ENCODE peak calls at places on chromosomes 7 and 10, in five cellular contexts. F is H1, U is GM12878, N is GM12891, Y is K562. D is an unnamed sample.

GRCh38 chr10:108783897-108784296 is 1139.4 kb downstream of the XPNPEP1 start:
- DNase-seq in F (peak), U (peak), N (peak), Y (peak), D (peak)

GRCh38 chr7:47786557-47787248 is 161.6 kb downstream of the PKD1L1 start:
- DNase-seq in U (no peak), F (peak), Y (no peak), N (no peak), D (no peak)

GRCh38 chr7:139850906-139851305 is 21.8 kb downstream of the TBXAS1 start:
- DNase-seq in N (no peak), F (no peak), U (no peak), Y (no peak), D (no peak)

GRCh38 chr7:78178319-78178718 is 379.7 kb downstream of the PHTF2 start:
- DNase-seq in U (no peak), Y (no peak), F (no peak), N (no peak), D (no peak)

GRCh38 chr7:31327071-31327470 is 13.5 kb downstream of the NEUROD6 start:
- DNase-seq in U (no peak), N (no peak), Y (no peak), F (no peak), D (no peak)

GRCh38 chr10:94029955-94030354 is 36.2 kb downstream of the PLCE1 start:
- DNase-seq in U (no peak), N (no peak), F (no peak), Y (no peak), D (no peak)

GRCh38 chr7:29359480-29360093 is 165.0 kb downstream of the CHN2 start:
- DNase-seq in N (no peak), F (no peak), Y (no peak), U (no peak), D (no peak)

GRCh38 chr10:17617031-17617911 is at the start of gene HACD1:
- DNase-seq in Y (peak), N (peak), F (peak), U (no peak), D (peak)

GRCh38 chr7:96982586-96982985 is 22.8 kb upstream of the DLX6 start:
- DNase-seq in N (no peak), Y (no peak), U (no peak), F (no peak), D (no peak)

GRCh38 chr7:37395618-37396259 is 52.9 kb downstream of the ELMO1 start:
- DNase-seq in N (no peak), F (no peak), Y (no peak), U (no peak), D (no peak)

GRCh38 chr7:28560771-28561170 is 148.5 kb downstream of the CREB5 start:
- DNase-seq in U (no peak), Y (no peak), N (no peak), F (no peak), D (no peak)

GRCh38 chr7:129741011-129741410 is 129.5 kb downstream of the NRF1 start:
- DNase-seq in U (no peak), Y (no peak), F (no peak), N (no peak), D (no peak)

GRCh38 chr10:6700066-6700465 is 120.0 kb upstream of the PRKCQ start:
- DNase-seq in U (no peak), N (no peak), Y (no peak), F (no peak), D (no peak)

DNA sequence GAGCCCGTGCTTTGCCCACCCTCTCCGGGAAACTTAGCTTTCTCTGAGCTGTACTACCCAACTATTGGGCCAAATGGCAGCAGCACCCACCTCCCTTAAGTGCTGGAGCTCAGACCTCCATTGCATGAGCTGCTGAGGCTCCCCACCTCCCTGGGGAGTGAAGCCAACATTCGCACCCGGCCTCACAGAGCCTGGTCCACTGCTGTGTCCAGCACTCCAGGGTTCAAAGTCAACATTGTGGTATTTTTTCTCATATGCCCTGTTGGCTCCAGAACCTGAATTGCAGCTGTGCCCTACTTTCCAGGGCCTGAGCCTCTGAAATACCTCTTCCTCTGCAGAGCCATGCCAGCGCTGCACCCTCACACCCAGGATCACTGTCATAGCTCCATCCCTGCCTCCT is 29.7 kb downstream of the ITGA8 start:
- DNase-seq in F (no peak), N (no peak), U (no peak), Y (no peak), D (no peak)
- TF ChIP-seq TAF1 in F (no peak), N (no peak), U (no peak), Y (no peak), D (no peak)

DNA sequence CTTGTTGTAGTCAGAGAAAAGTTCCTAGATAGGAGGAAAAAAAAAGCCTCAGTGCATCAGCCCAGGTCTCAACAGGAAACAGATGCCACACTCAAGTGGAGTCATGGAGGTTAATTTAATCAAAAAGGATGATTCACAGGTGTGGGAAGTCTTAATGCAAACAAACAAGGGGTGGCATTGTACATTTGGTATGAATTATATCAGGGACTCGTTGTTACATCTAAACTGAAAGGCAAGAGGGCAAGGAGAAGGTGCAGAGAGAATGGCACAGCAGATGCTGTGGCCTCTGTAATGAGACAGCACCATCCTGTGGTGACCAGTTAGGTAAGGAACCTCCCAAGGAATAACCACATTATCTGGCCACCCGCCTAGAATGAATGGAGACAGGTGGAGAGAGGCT is 133.7 kb downstream of the PTPRZ1 start:
- DNase-seq in Y (no peak), U (no peak), N (no peak), F (no peak), D (no peak)
- TF ChIP-seq TAF1 in Y (no peak), U (no peak), N (no peak), F (no peak), D (no peak)

DNA sequence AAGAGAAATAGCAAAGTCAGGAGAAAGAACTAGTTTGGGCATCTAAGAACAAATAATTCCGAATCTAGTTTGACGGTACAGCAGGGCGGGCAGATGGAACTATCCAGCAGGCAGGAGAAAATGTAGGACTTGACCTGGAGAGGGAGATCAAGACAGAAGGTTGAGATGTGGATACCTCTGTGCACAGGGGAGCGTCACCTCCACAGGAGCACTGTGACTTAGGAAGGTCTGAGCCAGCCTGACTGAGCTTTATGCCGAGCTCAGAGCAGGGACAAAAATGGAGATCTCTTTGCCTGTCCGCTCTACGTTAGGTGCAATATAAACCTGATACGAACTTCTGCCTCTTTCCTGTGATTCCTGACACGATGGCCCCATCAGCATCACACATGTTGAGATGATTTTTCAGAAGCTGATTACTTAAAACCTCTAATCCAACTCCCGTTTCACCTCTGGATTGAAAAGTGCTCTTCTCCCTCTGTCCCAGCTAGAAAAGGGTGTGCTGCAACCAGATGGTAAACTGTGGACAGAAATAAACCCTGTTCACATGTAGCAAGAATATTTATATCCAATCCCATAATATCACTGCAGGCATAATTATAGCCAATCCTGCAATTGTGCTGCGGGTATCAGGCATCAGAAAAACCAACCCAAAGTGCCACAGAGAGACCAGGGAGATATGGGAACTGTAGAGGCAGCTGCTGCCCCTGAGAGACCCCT is 13.6 kb upstream of the SORBS1 start:
- DNase-seq in U (no peak), F (no peak), N (no peak), Y (no peak), D (no peak)
- TF ChIP-seq TAF1 in U (no peak), F (no peak), N (no peak), Y (no peak), D (no peak)

GRCh38 chr10:67666416-67667043 is 29.5 kb downstream of the CTNNA3 start:
- DNase-seq in Y (peak), F (no peak), N (no peak), U (no peak), D (peak)

GRCh38 chr10:67665491-67665890 is 30.5 kb downstream of the CTNNA3 start:
- DNase-seq in N (no peak), Y (no peak), U (no peak), F (no peak), D (no peak)

GRCh38 chr10:67670401-67670800 is 25.6 kb downstream of the CTNNA3 start:
- DNase-seq in U (no peak), N (no peak), Y (no peak), F (no peak), D (no peak)

GRCh38 chr10:67668448-67668847 is 27.5 kb downstream of the CTNNA3 start:
- DNase-seq in N (no peak), U (no peak), Y (no peak), F (no peak), D (no peak)

GRCh38 chr10:67669978-67670377 is 26.0 kb downstream of the CTNNA3 start:
- DNase-seq in U (no peak), F (no peak), Y (no peak), N (no peak), D (no peak)
- TF ChIP-seq TAF1 in U (no peak), F (no peak), Y (no peak), N (no peak), D (no peak)

GRCh38 chr10:44382981-44383748 is 1.7 kb downstream of the CXCL12 start:
- DNase-seq in U (no peak), N (no peak), Y (no peak), F (no peak), D (no peak)
- TF ChIP-seq TAF1 in U (no peak), N (no peak), Y (no peak), F (no peak), D (no peak)

DNA sequence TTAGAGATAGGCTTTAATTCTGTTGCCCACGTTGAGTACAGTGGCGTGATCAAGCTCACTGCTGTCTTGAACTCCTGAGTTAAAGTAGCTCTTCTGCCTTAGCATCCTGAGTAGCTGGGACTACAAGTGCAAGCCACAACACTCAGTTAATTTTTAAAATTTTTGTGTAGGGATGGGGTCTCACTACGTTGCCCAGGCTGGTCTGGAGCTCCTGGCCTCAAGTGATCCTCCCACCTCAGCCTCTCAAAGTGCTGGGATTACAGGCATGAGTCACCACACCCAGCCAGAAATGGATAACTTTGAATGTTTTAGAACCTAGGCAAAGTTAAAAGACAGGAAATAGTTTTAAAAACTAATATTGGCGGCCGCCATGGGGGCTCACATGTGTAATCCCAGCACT is 43.9 kb upstream of the OTUD1 start:
- DNase-seq in F (no peak), Y (no peak), N (no peak), U (no peak), D (no peak)
- TF ChIP-seq TAF1 in F (no peak), Y (no peak), N (no peak), U (no peak), D (no peak)

DNA sequence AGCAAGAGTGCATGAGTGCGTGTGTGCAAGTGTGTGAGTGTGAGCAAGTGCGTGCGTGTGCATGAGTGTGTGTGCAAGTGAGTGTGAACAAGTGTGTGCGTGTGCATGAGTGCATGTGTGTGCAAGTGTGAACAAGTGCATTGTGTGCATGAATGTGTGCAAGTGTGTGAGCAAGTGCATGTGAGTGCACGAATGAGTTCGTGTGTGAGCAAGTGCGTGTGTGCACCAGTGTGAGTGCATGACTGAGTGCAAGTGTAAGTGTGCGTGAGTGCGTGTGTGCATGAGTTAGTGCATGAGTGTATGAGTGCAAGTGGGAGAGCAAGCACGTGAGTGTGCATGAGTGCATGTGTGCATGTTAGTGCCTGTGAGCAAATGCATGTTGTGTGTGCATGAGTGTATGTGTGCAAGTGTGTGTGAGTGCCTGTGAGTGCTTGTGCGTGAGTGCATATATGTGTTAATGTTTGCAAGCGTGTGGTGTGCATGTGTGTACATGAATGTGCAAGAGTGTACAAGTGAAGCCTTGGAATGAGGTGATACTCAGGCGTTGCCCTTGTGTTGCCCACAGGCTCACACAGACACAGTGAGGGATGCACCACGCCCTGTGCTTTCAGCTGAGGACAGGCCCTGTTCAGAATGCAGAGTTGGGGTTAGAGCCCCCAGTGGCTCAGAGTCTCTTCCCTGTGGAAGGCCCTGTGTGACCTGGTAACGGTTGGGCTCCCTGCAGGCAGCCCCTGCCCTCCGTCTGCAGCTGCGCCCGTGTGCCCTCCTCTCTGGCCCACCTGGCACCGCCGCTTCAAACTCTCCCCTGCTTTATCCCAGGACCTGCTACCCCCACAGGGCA is 97.1 kb downstream of the NKX6-2 start:
- DNase-seq in N (no peak), F (no peak), Y (no peak), U (no peak), D (no peak)
- TF ChIP-seq TAF1 in N (no peak), F (no peak), Y (no peak), U (no peak), D (no peak)

DNA sequence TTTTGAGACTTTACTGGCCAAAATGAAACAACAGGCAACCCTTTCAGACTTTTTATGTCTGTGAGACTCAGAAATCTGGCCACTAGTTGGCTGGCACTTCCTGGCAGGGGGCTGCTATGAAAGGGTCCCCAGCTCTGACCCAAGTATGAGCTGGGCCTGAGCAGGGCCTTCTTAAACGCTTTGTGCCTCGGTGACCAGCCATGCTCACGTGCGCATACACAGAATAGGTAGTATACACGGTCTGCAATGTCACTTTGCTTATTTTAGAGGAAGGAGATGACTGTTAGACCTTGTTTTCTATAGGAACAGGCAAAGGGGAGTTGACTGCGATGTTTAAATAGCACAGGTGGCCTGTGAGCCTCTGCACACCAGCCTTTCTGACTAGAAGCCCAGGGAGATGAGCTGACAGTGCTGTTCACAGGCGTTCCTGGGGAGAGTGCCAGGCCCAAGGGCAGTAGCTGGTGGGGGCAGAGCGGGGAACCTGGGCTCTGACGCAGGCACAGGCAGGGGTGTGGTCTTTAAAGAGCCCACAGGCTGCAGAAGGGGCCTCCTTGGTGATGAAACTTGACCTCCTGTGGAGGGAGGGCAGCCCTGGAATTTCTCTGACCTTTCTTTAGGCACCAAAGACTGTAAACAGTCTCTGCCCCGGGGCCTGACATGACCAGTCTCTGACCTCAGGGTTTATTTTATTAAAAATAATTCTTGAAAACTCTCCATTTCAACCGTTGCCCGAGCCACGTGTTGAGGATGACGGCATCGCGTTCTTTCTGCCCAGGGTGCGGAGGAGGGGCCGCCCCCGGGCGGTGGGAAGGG is 129.4 kb downstream of the VIPR2 start:
- DNase-seq in Y (peak), F (no peak), N (no peak), U (no peak), D (no peak)
- TF ChIP-seq TAF1 in Y (no peak), F (no peak), N (no peak), U (no peak), D (no peak)